ENCODE peak calls at places on chromosome 1, in eight cellular contexts. D is GM23338; W is stimulated activated CD4-positive, alpha-beta T cell treated with anti-CD3 and anti-CD28 coated beads, Interleukin-15, amount 100 ng/mL, for 1 hour; R is brain microvascular endothelial cell; E is nucleus accumbens; M is ureter; B is dorsolateral prefrontal cortex; L is hypothalamus. N is an unnamed sample.

GRCh38 chr1:209873067-209873810 is 45.5 kb downstream of the UTP25 start:
- DNase-seq in D (no peak), W (no peak), R (peak), E (no peak), M (no peak), B (no peak), L (no peak), N (no peak)

GRCh38 chr1:219121634-219122033 is 52.0 kb upstream of the LYPLAL1 start:
- DNase-seq in D (no peak), W (no peak), R (no peak), E (no peak), M (no peak), B (no peak), L (no peak), N (no peak)

GRCh38 chr1:2103266-2103900 is 53.2 kb downstream of the PRKCZ start:
- DNase-seq in D (no peak), W (no peak), R (no peak), E (no peak), M (no peak), B (no peak), L (no peak), N (no peak)

GRCh38 chr1:179016694-179017382 is 8.9 kb upstream of the FAM20B start:
- DNase-seq in D (no peak), W (no peak), R (peak), E (peak), M (peak), B (peak), L (peak), N (no peak)

GRCh38 chr1:55150880-55151582 is 64.1 kb downstream of the USP24 start:
- DNase-seq in D (no peak), W (no peak), R (no peak), E (no peak), M (no peak), B (no peak), L (no peak), N (no peak)

GRCh38 chr1:84634536-84635205 is 55.6 kb downstream of the SSX2IP start:
- DNase-seq in D (peak), W (no peak), R (no peak), E (no peak), M (no peak), B (no peak), L (no peak), N (no peak)

GRCh38 chr1:96598416-96599168 is 123.0 kb upstream of the PTBP2 start:
- DNase-seq in D (no peak), W (no peak), R (no peak), E (no peak), M (no peak), B (no peak), L (no peak), N (peak)

GRCh38 chr1:234604726-234605492 is 5.1 kb downstream of the IRF2BP2 start:
- DNase-seq in D (no peak), W (no peak), R (no peak), E (no peak), M (no peak), B (no peak), L (no peak), N (no peak)

GRCh38 chr1:178376008-178376407 is 120.8 kb downstream of the CLEC20A start:
- DNase-seq in D (no peak), W (no peak), R (no peak), E (no peak), M (no peak), B (no peak), L (no peak), N (no peak)

GRCh38 chr1:161730050-161730564 is 8.8 kb downstream of the FCRLB start:
- DNase-seq in D (no peak), W (no peak), R (peak), E (no peak), M (no peak), B (no peak), L (no peak), N (no peak)

N was measured in anterior cingulate cortex.